ENCODE peak calls at places on chromosomes 5 and 9, in six cellular contexts. J, T, L, N, D and B are unnamed samples. For H3K4me1, the result is how much of the 10 kb centered on the place peaks cover.

GRCh38 chr5:94785111-94785510 is 166.6 kb downstream of the SLF1 start:
- DNase-seq in L (no peak), T (no peak), D (peak), J (peak), N (no peak), B (no peak)

GRCh38 chr5:10762776-10763500 is 1.9 kb upstream of the DAP start:
- DNase-seq in D (no peak), T (no peak), J (no peak), L (peak), N (peak), B (no peak)

GRCh38 chr5:176400382-176401156 is 12.0 kb downstream of the HIGD2A start:
- DNase-seq in T (no peak), L (no peak), D (no peak), J (no peak), N (no peak), B (peak)

GRCh38 chr9:134360897-134361296 is 34.6 kb downstream of the RXRA start:
- DNase-seq in T (peak), N (no peak), L (peak), D (peak), J (no peak), B (no peak)

GRCh38 chr5:98110270-98110669 is 663.2 kb upstream of the RGMB start:
- DNase-seq in L (no peak), J (no peak), T (no peak), N (no peak), D (peak), B (no peak)

GRCh38 chr9:15529566-15530324 is 19.0 kb upstream of the PSIP1 start:
- DNase-seq in T (no peak), D (no peak), J (peak), N (no peak), L (no peak), B (no peak)

GRCh38 chr9:95018099-95018927 is 291.8 kb downstream of the AOPEP start:
- DNase-seq in N (peak), L (no peak), T (peak), D (peak), J (peak), B (peak)

GRCh38 chr9:112810696-112811490 is 60.3 kb downstream of the SNX30 start:
- DNase-seq in D (no peak), L (no peak), T (no peak), N (peak), J (peak), B (no peak)

GRCh38 chr5:2000591-2000990 is 117.9 kb upstream of the IRX4 start:
- DNase-seq in D (no peak), T (no peak), J (no peak), N (no peak), L (no peak), B (no peak)

GRCh38 chr5:16666861-16667481 is 50.2 kb upstream of the RETREG1 start:
- DNase-seq in N (no peak), T (peak), D (no peak), L (peak), J (peak), B (peak)

GRCh38 chr9:136849038-136849959 is at the start of gene PHPT1:
- DNase-seq in T (peak), J (peak), N (peak), D (peak), L (peak), B (peak)

GRCh38 chr5:3010953-3011763 is 259.7 kb upstream of the IRX2 start:
- DNase-seq in N (no peak), J (no peak), T (no peak), D (no peak), L (no peak), B (no peak)

GRCh38 chr9:126294331-126295081 is 32.1 kb upstream of the MVB12B start:
- DNase-seq in L (no peak), D (no peak), J (no peak), T (no peak), N (no peak), B (no peak)

GRCh38 chr5:167869125-167869524 is 422.3 kb upstream of the WWC1 start:
- DNase-seq in L (no peak), J (no peak), T (no peak), N (no peak), D (no peak), B (no peak)

GRCh38 chr9:112242147-112242804 is 67.2 kb upstream of the SUSD1 start:
- DNase-seq in J (no peak), D (no peak), N (no peak), L (no peak), T (no peak), B (no peak)

GRCh38 chr9:35645736-35646582 is 4.8 kb downstream of the SIT1 start:
- DNase-seq in J (peak), T (no peak), D (peak), N (peak), L (no peak), B (peak)

GRCh38 chr9:1320667-1321195 is 270.6 kb downstream of the DMRT2 start:
- DNase-seq in N (no peak), D (no peak), T (no peak), L (no peak), J (no peak), B (no peak)

GRCh38 chr5:176528301-176528700 is 8.9 kb downstream of the RNF44 start:
- DNase-seq in T (no peak), J (no peak), N (no peak), D (no peak), L (no peak), B (no peak)

GRCh38 chr5:13567819-13568218 is 376.7 kb downstream of the DNAH5 start:
- DNase-seq in T (no peak), N (no peak), J (peak), L (no peak), D (peak), B (no peak)

GRCh38 chr9:71746023-71746752 is 22.1 kb downstream of the CEMIP2 start:
- DNase-seq in N (no peak), D (no peak), T (no peak), J (no peak), L (no peak), B (no peak)

GRCh38 chr9:115042781-115043509 is 75.0 kb downstream of the TNC start:
- DNase-seq in L (no peak), T (no peak), N (no peak), D (peak), J (no peak), B (no peak)

GRCh38 chr5:171092194-171092593 is 216.9 kb upstream of the TLX3 start:
- DNase-seq in D (peak), T (no peak), L (no peak), J (peak), N (no peak), B (no peak)

GRCh38 chr5:91266184-91266705 is 116.9 kb downstream of the ARRDC3 start:
- DNase-seq in L (no peak), J (no peak), N (peak), D (peak), T (no peak), B (no peak)

GRCh38 chr9:22156586-22156985 is 147.5 kb upstream of the CDKN2B start:
- DNase-seq in T (no peak), D (peak), N (no peak), J (no peak), L (no peak), B (no peak)

GRCh38 chr9:36598281-36598680 is 25.6 kb downstream of the MELK start:
- DNase-seq in L (no peak), T (no peak), D (peak), N (no peak), J (no peak), B (no peak)

GRCh38 chr9:113389451-113389850 is 11.6 kb downstream of the ALAD start:
- DNase-seq in D (no peak), L (no peak), T (no peak), J (no peak), N (no peak), B (peak)

GRCh38 chr9:134343637-134344036 is 17.4 kb downstream of the RXRA start:
- DNase-seq in L (no peak), D (no peak), N (no peak), T (no peak), J (no peak), B (no peak)

GRCh38 chr9:103721056-103721455 is 373.1 kb upstream of the SMC2 start:
- DNase-seq in N (no peak), J (no peak), D (no peak), L (no peak), T (no peak), B (no peak)

GRCh38 chr9:34049630-34050384 is 1.1 kb upstream of the UBAP2 start:
- DNase-seq in L (no peak), D (no peak), J (peak), T (no peak), N (peak), B (no peak)

GRCh38 chr5:124060010-124060409 is 548.0 kb downstream of the CSNK1G3 start:
- DNase-seq in J (no peak), T (no peak), D (no peak), N (no peak), L (no peak), B (no peak)

GRCh38 chr9:126298319-126298801 is 28.3 kb upstream of the MVB12B start:
- DNase-seq in J (no peak), N (no peak), D (no peak), L (peak), T (no peak), B (no peak)

GRCh38 chr5:97078958-97079357 is 63.5 kb downstream of the LIX1 start:
- DNase-seq in L (no peak), N (no peak), J (no peak), D (no peak), T (no peak), B (no peak)

GRCh38 chr5:134131165-134131564 is 16.7 kb downstream of the TCF7 start:
- DNase-seq in J (no peak), N (no peak), L (no peak), T (peak), D (no peak), B (peak)

GRCh38 chr9:98430535-98430934 is 175.1 kb upstream of the TBC1D2 start:
- DNase-seq in T (no peak), D (peak), L (no peak), N (no peak), J (no peak), B (no peak)

GRCh38 chr9:35733109-35733541 is 659 bp downstream of the CREB3 start:
- DNase-seq in T (no peak), N (peak), L (no peak), J (peak), D (peak), B (no peak)

GRCh38 chr5:1507961-1508678 is 15.6 kb downstream of the LPCAT1 start:
- DNase-seq in N (no peak), L (peak), D (no peak), T (peak), J (no peak), B (peak)

GRCh38 chr9:22111871-22112247 is 102.8 kb upstream of the CDKN2B start:
- DNase-seq in L (no peak), N (no peak), T (no peak), J (no peak), D (peak), B (no peak)

GRCh38 chr9:39588056-39588814 is 232.8 kb downstream of the SPATA31A1 start:
- DNase-seq in J (no peak), L (no peak), T (no peak), D (no peak), N (no peak), B (no peak)

GRCh38 chr9:116789097-116789496 is 102.0 kb downstream of the TRIM32 start:
- DNase-seq in L (no peak), T (no peak), J (peak), D (no peak), N (no peak), B (no peak)

GRCh38 chr9:77402286-77402685 is 225.0 kb downstream of the VPS13A start:
- DNase-seq in N (no peak), T (no peak), D (no peak), J (no peak), L (no peak), B (no peak)

DNA sequence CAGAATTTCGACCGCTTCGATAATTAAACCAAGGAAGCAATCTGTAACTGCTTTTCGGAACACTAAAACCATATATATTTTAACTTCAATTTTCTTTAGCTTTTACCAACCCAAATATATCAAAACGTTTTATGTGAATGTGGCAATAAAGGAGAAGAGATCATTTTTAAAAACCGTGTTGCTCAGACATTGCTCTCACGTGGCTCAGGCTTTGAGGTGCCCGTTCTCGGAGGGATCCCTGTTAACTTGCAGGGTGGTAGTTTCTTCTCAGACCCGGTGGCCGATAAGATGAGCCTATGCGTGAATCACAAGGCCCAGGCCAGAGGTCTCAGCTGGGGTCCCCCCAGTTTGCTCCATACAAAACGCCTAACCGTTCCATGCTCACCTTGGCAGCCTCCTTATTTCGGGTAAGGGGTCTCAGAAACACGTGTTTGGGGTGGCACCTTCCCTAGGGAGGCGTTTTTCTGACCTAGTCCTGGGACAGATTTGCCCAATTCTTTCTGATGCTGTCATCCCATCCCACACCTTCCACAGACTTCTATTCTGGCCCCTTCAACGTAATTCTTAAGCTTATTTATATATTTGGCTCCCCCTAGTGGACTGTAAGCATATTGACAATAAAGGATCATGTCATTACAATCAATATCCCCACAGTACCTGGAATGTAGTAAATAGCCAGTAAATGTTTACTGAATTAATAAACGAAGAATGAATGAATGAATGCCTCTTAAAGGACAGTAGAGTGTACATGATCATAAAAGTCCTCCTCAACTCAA is 48.2 kb downstream of the THBS4 start:
- DNase-seq in N (peak), T (no peak), J (peak), L (no peak), D (peak), B (no peak)
- H3K4me3 ChIP-seq in N (peak), T (no peak), J (no peak), L (no peak), D (peak), B (peak)

DNA sequence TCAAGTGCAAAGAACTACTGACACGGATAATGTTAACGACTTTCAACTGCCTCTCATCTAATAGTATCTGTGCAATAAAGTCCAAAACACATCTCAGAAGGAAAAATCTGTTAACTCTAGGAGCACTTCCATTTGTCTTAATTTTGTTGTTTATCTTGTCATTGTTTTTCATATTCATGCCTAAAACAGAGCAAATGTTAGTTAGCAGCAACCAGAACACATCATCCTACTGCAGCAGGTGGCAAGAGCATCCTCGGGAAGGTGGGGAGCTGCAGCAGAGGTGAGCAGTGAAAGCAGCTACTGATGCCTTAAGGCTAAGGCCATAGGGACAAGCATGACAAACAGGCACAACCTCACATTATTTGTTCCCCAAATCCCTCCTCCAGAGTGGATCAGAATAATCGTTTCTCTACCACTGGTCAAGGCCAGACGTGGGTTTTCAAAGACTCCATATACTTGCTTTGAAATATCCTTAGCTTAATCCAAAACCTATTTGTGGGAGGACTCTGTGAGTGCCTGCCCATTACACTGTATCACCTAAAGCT is 1.1 kb downstream of the HMGCS1 start:
- DNase-seq in J (no peak), N (no peak), L (no peak), T (no peak), D (no peak), B (no peak)
- H3K4me1 ChIP-seq in J (under half), N (under half), L (under half), T (under half), D (under half), B (under half)

GRCh38 chr9:4891674-4892073 is 93.4 kb upstream of the JAK2 start:
- DNase-seq in D (no peak), J (no peak), N (no peak), T (no peak), L (no peak), B (no peak)
- H3K4me3 ChIP-seq in D (no peak), J (no peak), N (no peak), T (no peak), L (no peak), B (no peak)

GRCh38 chr5:138966236-138966985 is 91.3 kb upstream of the LRRTM2 start:
- DNase-seq in T (no peak), N (no peak), D (no peak), J (no peak), L (no peak), B (peak)
- H3K4me1 ChIP-seq in T (under half), N (under half), D (under half), J (under half), L (under half), B (under half)

DNA sequence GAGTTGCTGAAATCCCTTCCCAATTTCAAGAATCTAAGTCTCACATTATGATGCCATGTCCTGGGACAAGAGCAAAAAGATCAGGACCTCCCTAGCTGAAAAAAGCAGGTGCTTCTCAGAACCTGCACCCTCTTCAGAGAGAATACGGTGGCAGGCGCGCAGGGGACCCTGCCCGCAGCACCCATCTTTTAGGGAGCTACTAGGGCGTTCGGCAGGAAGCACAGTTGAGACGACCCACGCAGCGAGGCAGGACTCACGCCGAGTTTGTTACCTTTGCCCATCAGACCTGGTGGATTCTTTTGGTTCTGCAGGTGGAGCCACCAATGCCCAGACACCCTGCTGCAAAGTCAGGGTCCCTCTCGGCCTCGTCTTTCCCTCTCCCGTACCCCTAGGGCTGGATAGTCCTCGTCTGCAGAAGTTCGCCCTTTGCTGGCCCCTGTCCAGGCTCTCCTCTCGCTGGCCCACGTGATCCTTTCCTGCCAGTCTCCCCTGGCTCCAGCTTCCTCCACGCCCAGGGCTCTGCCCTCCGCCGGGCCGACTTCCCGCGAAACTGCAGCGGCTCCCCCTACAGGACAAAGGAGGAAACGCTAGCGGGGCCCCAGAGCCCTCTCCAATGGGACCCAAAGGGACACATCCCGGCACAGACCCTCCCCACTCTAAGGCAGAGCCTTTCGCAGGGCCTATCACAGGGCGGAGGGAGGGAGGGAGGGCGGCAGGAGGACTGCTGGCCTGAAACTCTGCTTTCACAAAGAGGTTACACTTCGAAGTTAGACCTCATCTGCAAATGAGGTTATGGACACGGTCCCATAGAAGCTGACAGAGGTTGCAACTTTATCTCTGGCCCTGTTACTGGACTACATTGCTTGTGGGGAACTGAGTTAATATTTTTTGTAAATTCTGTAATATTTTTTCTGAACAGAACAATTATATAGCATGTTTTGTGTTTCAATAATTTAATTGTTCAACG is 28.8 kb downstream of the TMEM174 start:
- DNase-seq in L (peak), T (peak), N (peak), J (peak), D (peak), B (peak)
- H3K4me3 ChIP-seq in L (no peak), T (no peak), N (no peak), J (no peak), D (no peak), B (no peak)

DNA sequence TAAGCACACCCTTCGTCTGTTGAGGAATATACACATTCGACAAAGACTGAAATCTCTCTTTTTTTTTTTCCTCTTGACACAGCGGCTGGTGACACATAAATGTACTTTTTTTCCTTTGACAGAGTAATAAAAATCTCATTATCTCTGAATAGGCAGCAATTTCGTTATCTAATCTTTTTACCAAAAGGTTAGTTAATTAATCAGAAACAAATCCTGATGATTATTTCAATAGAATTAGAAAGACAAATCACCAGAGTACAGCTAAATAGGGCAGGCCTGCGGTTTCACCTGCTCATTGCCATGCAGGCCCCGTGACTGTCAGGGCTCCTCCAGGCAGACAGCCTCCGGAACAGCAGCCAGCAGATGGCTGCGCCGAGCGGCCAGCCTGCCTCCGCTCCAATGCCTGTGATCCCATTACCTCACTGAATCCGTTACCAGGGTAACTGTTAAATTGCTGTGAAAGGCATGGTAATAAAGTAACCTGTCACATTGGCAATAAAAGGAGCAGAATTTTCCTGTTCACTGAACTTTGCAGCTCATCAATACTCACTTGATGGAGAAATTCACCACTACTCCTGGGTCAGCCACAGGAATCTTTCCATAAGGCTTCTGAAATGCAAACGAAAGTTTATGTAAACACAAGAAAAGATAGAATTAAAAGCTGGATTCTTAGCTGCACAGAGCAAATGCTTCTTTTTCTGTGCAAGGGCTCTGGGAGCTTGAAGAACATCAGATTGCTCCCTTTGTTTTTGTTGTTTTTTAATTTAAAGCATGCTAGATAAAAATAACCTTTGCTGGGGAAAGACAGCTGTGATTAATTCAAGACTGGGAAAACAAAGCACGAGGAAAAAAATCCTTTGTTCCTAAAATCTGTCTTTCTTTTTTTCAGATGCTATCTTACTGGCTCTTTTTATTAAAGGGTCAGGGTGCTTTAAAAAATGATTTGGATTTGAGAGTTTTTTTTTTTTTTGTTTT is 666.4 kb upstream of the ZNF608 start:
- DNase-seq in N (no peak), D (peak), T (peak), J (peak), L (no peak), B (peak)
- H3K4me1 ChIP-seq in N (under half), D (under half), T (under half), J (under half), L (under half), B (under half)

GRCh38 chr5:150765019-150765788 is 6.4 kb upstream of the DCTN4 start:
- DNase-seq in T (no peak), N (no peak), D (no peak), L (no peak), J (no peak), B (no peak)
- H3K4me3 ChIP-seq in T (no peak), N (no peak), D (no peak), L (no peak), J (no peak), B (no peak)